ENCODE peak calls at places on chromosomes 13 and 19, in seven cellular contexts. P is fibroblast of the conjunctiva, H is cerebellar nuclear complex, T is lung microvascular endothelial cell, W is brain microvascular endothelial cell, Q is fibroblast of lung, A is aorta. X is an unnamed sample.

GRCh38 chr19:51688665-51689571 is 4.2 kb upstream of the SPACA6 start:
- DNase-seq in Q (peak; percentile 96), P (peak; percentile 95), T (peak; percentile 95), A (peak; percentile 94), W (peak; percentile 88), H (peak; percentile 90), X (peak; percentile 90)

GRCh38 chr13:110683203-110683883 is 22.6 kb downstream of the CARS2 start:
- DNase-seq in P (no peak), Q (peak; percentile 19), T (peak; percentile 59), W (no peak), A (no peak), H (no peak), X (no peak)

GRCh38 chr19:35117017-35117570 is 1.5 kb downstream of the FXYD3 start:
- DNase-seq in Q (no peak), P (no peak), A (peak; percentile 35), W (no peak), T (no peak), H (no peak), X (no peak)

GRCh38 chr19:58181902-58182576 is 822 bp upstream of the ZNF274 start:
- DNase-seq in A (peak; percentile 59), T (peak; percentile 59), P (peak; percentile 14), Q (peak; percentile 20), H (no peak), W (peak; percentile 39), X (no peak)

GRCh38 chr13:33536639-33537425 is 251.3 kb upstream of the STARD13 start:
- DNase-seq in A (no peak), W (peak; percentile 68), H (no peak), P (no peak), T (no peak), Q (peak; percentile 86), X (no peak)

GRCh38 chr13:101408992-101409656 is 7.2 kb downstream of the NALCN start:
- DNase-seq in A (no peak), H (no peak), Q (no peak), T (no peak), P (no peak), W (no peak), X (no peak)

GRCh38 chr13:113860579-113861432 is 3.1 kb downstream of the GAS6 start:
- DNase-seq in P (no peak), H (no peak), A (no peak), Q (no peak), T (no peak), W (no peak), X (peak; percentile 70)

GRCh38 chr13:110575322-110576069 is 14.0 kb upstream of the RAB20 start:
- DNase-seq in W (peak; percentile 14), T (no peak), Q (peak; percentile 59), P (no peak), H (no peak), A (peak; percentile 67), X (no peak)

GRCh38 chr19:29309637-29310036 is 96.7 kb upstream of the UQCRFS1 start:
- DNase-seq in H (no peak), W (no peak), T (no peak), Q (no peak), A (no peak), P (no peak), X (no peak)

GRCh38 chr13:20803180-20803965 is 29.6 kb upstream of the EEF1AKMT1 start:
- DNase-seq in W (no peak), T (no peak), P (no peak), Q (no peak), H (no peak), A (no peak), X (no peak)

GRCh38 chr19:42206871-42207755 is 10.4 kb downstream of the DEDD2 start:
- DNase-seq in A (no peak), H (no peak), T (no peak), Q (no peak), P (no peak), W (peak; percentile 22), X (no peak)

GRCh38 chr13:107271226-107271625 is 703.3 kb upstream of the ARGLU1 start:
- DNase-seq in A (no peak), P (no peak), T (peak; percentile 61), Q (peak; percentile 44), H (no peak), W (peak; percentile 41), X (no peak)

GRCh38 chr13:49859568-49859967 is 67.1 kb upstream of the KPNA3 start:
- DNase-seq in T (no peak), A (no peak), Q (peak; percentile 90), H (no peak), W (peak; percentile 89), P (peak; percentile 87), X (no peak)

GRCh38 chr19:18249834-18250233 is 23.6 kb upstream of the PDE4C start:
- DNase-seq in W (no peak), P (no peak), A (no peak), H (no peak), T (no peak), Q (no peak), X (no peak)

GRCh38 chr13:36377822-36378480 is 31.8 kb upstream of the SPART start:
- DNase-seq in H (no peak), T (no peak), Q (peak; percentile 58), P (no peak), A (no peak), W (no peak), X (no peak)

GRCh38 chr19:3575949-3576673 is 3.4 kb downstream of the HMG20B start:
- DNase-seq in H (no peak), Q (no peak), P (no peak), W (no peak), T (no peak), A (peak; percentile 50), X (no peak)

GRCh38 chr13:20902438-20903163 is at the start of gene XPO4:
- DNase-seq in Q (peak; percentile 74), W (peak; percentile 65), H (no peak), A (peak; percentile 88), P (peak; percentile 22), T (peak; percentile 88), X (peak; percentile 78)

GRCh38 chr13:38954844-38955243 is 35.8 kb downstream of the STOML3 start:
- DNase-seq in W (no peak), Q (no peak), P (no peak), H (no peak), A (no peak), T (no peak), X (no peak)

GRCh38 chr19:33684550-33685303 is 63.0 kb downstream of the CHST8 start:
- DNase-seq in A (peak; percentile 11), Q (no peak), W (no peak), T (no peak), H (no peak), P (no peak), X (no peak)

GRCh38 chr19:6530385-6531162 is at the start of gene TNFSF9:
- DNase-seq in H (peak; percentile 77), P (peak; percentile 66), A (peak; percentile 90), T (peak; percentile 86), W (peak; percentile 85), Q (peak; percentile 79), X (peak; percentile 83)

GRCh38 chr19:18629166-18630088 is 7.4 kb upstream of the KLHL26 start:
- DNase-seq in P (peak; percentile 50), H (no peak), W (no peak), T (peak; percentile 34), Q (peak; percentile 62), A (no peak), X (peak; percentile 78)

GRCh38 chr19:45667620-45668341 is at the start of gene GIPR:
- DNase-seq in A (no peak), P (no peak), W (peak; percentile 25), H (no peak), T (no peak), Q (no peak), X (no peak)

GRCh38 chr19:40803857-40804782 is 5.1 kb downstream of the EGLN2 start:
- DNase-seq in Q (no peak), T (no peak), H (no peak), P (no peak), A (no peak), W (no peak), X (no peak)

GRCh38 chr19:810077-810855 is 11.5 kb downstream of the PLPPR3 start:
- DNase-seq in W (no peak), Q (no peak), T (no peak), A (no peak), P (no peak), H (no peak), X (no peak)

GRCh38 chr13:103157034-103157433 is 90.8 kb upstream of the SLC10A2 start:
- DNase-seq in W (no peak), H (no peak), Q (no peak), A (no peak), P (no peak), T (no peak), X (no peak)

GRCh38 chr19:17340302-17340870 is 3.0 kb downstream of the GTPBP3 start:
- DNase-seq in W (no peak), Q (no peak), A (no peak), H (no peak), P (no peak), T (no peak), X (no peak)

GRCh38 chr13:103810026-103810425 is 743.8 kb upstream of the SLC10A2 start:
- DNase-seq in P (no peak), W (no peak), T (no peak), A (no peak), Q (no peak), H (no peak), X (no peak)

GRCh38 chr19:5718032-5718578 is 1.8 kb downstream of the LONP1 start:
- DNase-seq in T (no peak), A (no peak), P (no peak), Q (peak; percentile 52), W (peak; percentile 62), H (no peak), X (no peak)

GRCh38 chr13:91647361-91647970 is 249.0 kb downstream of the GPC5 start:
- DNase-seq in A (no peak), W (no peak), H (no peak), P (peak; percentile 28), T (peak; percentile 0), Q (peak; percentile 81), X (no peak)

GRCh38 chr19:4375164-4375619 is 25.2 kb downstream of the SH3GL1 start:
- DNase-seq in T (no peak), H (no peak), Q (no peak), W (no peak), A (peak; percentile 56), P (no peak), X (no peak)